ENCODE peak calls at places on chromosomes 12 and 14, in ten cellular contexts. Z, J, G, P, C, V, X, M, E and D are unnamed samples. For H3K4me1, the result is how much of the 10 kb centered on the place peaks cover.

GRCh38 chr14:102516531-102517411 is 7.2 kb upstream of the ANKRD9 start:
- DNase-seq in X (peak), E (peak), G (no peak), V (peak), C (no peak), M (peak), P (peak), Z (no peak), J (no peak), D (peak)

GRCh38 chr14:86505808-86506207 is 975.9 kb downstream of the FLRT2 start:
- DNase-seq in J (no peak), E (no peak), M (no peak), G (no peak), C (no peak), Z (no peak), P (no peak), V (no peak), X (no peak), D (no peak)

GRCh38 chr12:44046732-44047417 is 211.0 kb downstream of the TMEM117 start:
- DNase-seq in Z (no peak), C (no peak), M (no peak), G (no peak), V (no peak), J (no peak), X (no peak), E (no peak), P (no peak), D (no peak)

GRCh38 chr12:51632598-51632997 is 41.6 kb downstream of the SCN8A start:
- DNase-seq in X (no peak), E (no peak), Z (no peak), G (peak), M (no peak), C (no peak), P (no peak), V (no peak), J (no peak), D (no peak)

GRCh38 chr14:56244138-56244789 is 126.1 kb downstream of the PELI2 start:
- DNase-seq in M (no peak), C (no peak), E (no peak), Z (no peak), J (no peak), X (no peak), G (no peak), P (no peak), V (no peak), D (no peak)

GRCh38 chr14:83217492-83217891 is 1683.8 kb upstream of the SEL1L start:
- DNase-seq in X (no peak), Z (no peak), C (no peak), E (no peak), M (no peak), G (no peak), P (no peak), J (no peak), V (no peak), D (no peak)

GRCh38 chr14:75971509-75971908 is 10.3 kb downstream of the TGFB3 start:
- DNase-seq in Z (no peak), E (no peak), V (peak), P (no peak), X (no peak), G (no peak), J (no peak), C (no peak), M (no peak), D (no peak)

GRCh38 chr14:60561845-60562746 is 53.1 kb downstream of the SIX6 start:
- DNase-seq in C (peak), X (peak), M (peak), P (peak), E (peak), G (peak), J (no peak), Z (peak), V (no peak), D (no peak)

GRCh38 chr12:27614386-27614785 is 81.9 kb upstream of the REP15 start:
- DNase-seq in P (no peak), G (no peak), E (no peak), V (no peak), J (no peak), M (no peak), X (no peak), Z (no peak), C (no peak), D (no peak)

GRCh38 chr12:42421844-42422779 is 96.1 kb downstream of the PPHLN1 start:
- DNase-seq in E (no peak), P (no peak), V (no peak), C (no peak), G (no peak), X (no peak), Z (no peak), J (no peak), M (peak), D (no peak)

GRCh38 chr14:97002454-97002853 is 205.3 kb downstream of the VRK1 start:
- DNase-seq in G (no peak), E (no peak), J (no peak), V (no peak), M (no peak), X (no peak), Z (no peak), P (no peak), C (no peak), D (no peak)

GRCh38 chr12:54164402-54165145 is 24.2 kb downstream of the SMUG1 start:
- DNase-seq in Z (no peak), E (no peak), P (no peak), J (no peak), V (no peak), X (peak), G (no peak), C (no peak), M (no peak), D (no peak)

GRCh38 chr12:27162229-27162537 is 79.8 kb upstream of the C12orf71 start:
- DNase-seq in M (no peak), J (no peak), Z (no peak), X (no peak), G (no peak), V (no peak), E (no peak), P (no peak), C (no peak), D (no peak)

GRCh38 chr12:25248137-25248536 is 2.6 kb downstream of the KRAS start:
- DNase-seq in Z (no peak), J (no peak), X (peak), V (no peak), G (no peak), M (no peak), C (no peak), P (no peak), E (no peak), D (no peak)

GRCh38 chr14:30974628-30975027 is 50.8 kb upstream of the AP4S1 start:
- DNase-seq in P (no peak), X (no peak), G (no peak), V (no peak), E (no peak), C (peak), J (no peak), Z (no peak), M (no peak), D (no peak)

GRCh38 chr14:55454264-55455151 is 14.1 kb upstream of the TBPL2 start:
- DNase-seq in E (peak), J (no peak), G (no peak), V (no peak), P (peak), M (no peak), X (no peak), C (no peak), Z (peak), D (no peak)

GRCh38 chr12:8996682-8997405 is 7.5 kb downstream of the KLRG1 start:
- DNase-seq in P (no peak), Z (no peak), G (no peak), M (no peak), C (no peak), E (no peak), X (no peak), V (no peak), J (no peak), D (no peak)

GRCh38 chr12:24045816-24046257 is 96.4 kb upstream of the SOX5 start:
- DNase-seq in E (no peak), V (no peak), P (no peak), G (no peak), X (no peak), Z (no peak), J (no peak), C (no peak), M (no peak), D (no peak)

GRCh38 chr14:98175436-98175835 is 1096.6 kb downstream of the BCL11B start:
- DNase-seq in G (no peak), J (no peak), X (no peak), M (no peak), V (no peak), E (no peak), C (no peak), Z (no peak), P (no peak), D (no peak)

GRCh38 chr12:19757317-19757877 is 318.1 kb downstream of the AEBP2 start:
- DNase-seq in M (no peak), C (no peak), G (no peak), J (no peak), P (no peak), X (peak), V (no peak), E (no peak), Z (peak), D (no peak)

GRCh38 chr12:3071107-3071506 is 6.1 kb upstream of the TSPAN9 start:
- DNase-seq in C (no peak), M (no peak), J (no peak), E (no peak), G (peak), P (no peak), Z (no peak), V (no peak), X (no peak), D (no peak)

GRCh38 chr14:39731912-39732311 is 299.7 kb upstream of the FBXO33 start:
- DNase-seq in P (no peak), Z (peak), X (peak), M (no peak), G (no peak), V (no peak), C (no peak), E (no peak), J (no peak), D (no peak)

GRCh38 chr14:23299558-23299957 is 3.1 kb downstream of the PPP1R3E start:
- DNase-seq in E (no peak), X (no peak), Z (no peak), V (no peak), J (no peak), C (no peak), G (no peak), P (no peak), M (no peak), D (no peak)

GRCh38 chr14:32693114-32693513 is 245.6 kb upstream of the NPAS3 start:
- DNase-seq in J (no peak), G (no peak), E (peak), P (no peak), X (peak), C (no peak), V (no peak), M (no peak), Z (no peak), D (no peak)

GRCh38 chr14:95119336-95119735 is 38.0 kb downstream of the DICER1 start:
- DNase-seq in E (no peak), X (no peak), C (no peak), Z (no peak), J (no peak), P (no peak), V (no peak), M (no peak), G (no peak), D (no peak)

GRCh38 chr14:92651793-92652382 is 96.5 kb downstream of the LGMN start:
- DNase-seq in Z (no peak), C (no peak), J (peak), V (peak), X (no peak), M (no peak), G (no peak), E (peak), P (peak), D (peak)

GRCh38 chr14:21105095-21105494 is 4.2 kb downstream of the TMEM253 start:
- DNase-seq in M (no peak), J (peak), E (no peak), G (no peak), P (no peak), Z (no peak), X (no peak), V (peak), C (no peak), D (no peak)
- H3K27ac ChIP-seq in M (peak), J (peak), E (peak), G (peak), P (peak), Z (peak), X (no peak), V (peak), C (peak), D (no peak)

DNA sequence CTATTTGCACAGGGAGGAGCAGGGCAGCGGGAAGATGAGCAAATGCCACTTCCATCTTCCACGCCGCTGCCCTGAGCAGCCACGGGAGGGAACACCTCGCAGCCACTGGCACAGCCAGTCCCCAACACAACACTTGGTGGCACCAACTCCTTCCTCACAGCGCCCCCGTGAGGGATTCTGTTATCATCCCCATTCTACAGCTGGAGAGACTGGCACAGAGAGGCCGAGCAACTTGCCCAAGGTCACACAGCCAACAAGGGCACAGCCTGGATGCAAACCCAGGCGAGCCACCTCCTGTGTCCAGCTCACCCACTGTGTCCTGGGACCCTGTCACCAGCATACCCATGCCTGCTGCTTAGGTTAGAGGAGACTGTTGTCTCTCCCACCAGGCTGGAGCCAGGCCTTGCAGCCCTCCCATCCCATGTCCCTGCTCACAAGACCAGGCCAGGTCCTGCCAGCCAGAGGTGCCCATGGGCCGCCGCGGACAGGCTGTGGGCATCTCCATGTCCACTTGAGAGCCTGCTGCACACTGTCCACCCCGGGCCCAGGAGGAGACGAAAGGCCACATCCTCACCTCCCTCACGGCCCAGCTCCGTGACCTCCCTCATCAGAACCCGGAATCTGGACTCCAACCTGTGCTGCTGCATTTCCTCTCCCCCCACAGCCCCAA is 57.0 kb downstream of the NCOR2 start:
- DNase-seq in J (no peak), X (peak), G (no peak), V (no peak), Z (no peak), E (peak), M (no peak), P (no peak), C (no peak), D (no peak)
- H3K4me1 ChIP-seq in J (half or more), X (under half), G (half or more), V (half or more), Z (half or more), E (half or more), M (half or more), P (half or more), C (half or more), D (half or more)

DNA sequence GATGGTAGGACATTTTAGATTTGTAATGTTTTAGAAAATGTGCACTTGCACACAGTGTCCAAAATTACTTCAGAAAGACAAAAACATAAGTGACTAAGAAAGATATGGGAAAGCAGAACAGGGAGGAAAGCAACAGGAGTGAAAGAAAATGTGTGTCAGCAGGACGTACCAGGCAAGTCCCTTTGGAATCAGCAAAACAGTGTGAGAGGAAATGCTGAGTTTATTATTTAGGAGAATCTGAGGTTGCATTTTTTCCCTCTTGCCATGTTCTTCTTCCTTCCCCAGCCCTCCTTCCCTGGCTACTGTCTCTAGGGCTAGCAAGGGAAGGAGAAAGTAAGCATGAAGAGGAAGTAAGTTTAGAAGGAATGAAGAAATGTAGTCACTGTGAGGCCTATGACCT is 67.7 kb upstream of the CD163 start:
- DNase-seq in V (no peak), M (no peak), C (no peak), Z (no peak), X (no peak), G (no peak), E (no peak), P (no peak), J (no peak), D (no peak)
- TF ChIP-seq POLR2AphosphoS5 in V (peak), M (no peak), C (no peak), Z (no peak), X (no peak), G (no peak), E (no peak), P (no peak), J (no peak), D (peak)

DNA sequence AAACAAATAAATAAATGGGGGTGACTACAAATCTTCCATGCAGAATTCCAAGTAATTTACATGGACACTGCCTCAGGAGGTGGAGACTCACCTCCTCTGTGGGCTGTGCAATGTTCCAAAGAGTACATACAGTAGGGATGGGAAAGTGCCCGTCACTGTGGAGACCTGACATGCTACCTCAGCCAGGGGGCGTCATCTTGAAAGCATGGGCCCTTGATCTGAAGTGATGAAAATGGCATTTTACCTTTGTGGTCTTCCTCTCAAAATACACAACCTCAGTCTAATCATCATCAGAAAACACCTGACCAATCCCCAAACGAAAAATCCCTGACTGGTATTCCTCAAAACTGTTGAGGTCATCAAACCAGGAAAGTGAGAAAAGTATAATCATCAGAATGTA is 48.4 kb downstream of the ANAPC7 start:
- DNase-seq in C (peak), G (no peak), J (no peak), X (peak), V (no peak), M (peak), E (no peak), P (no peak), Z (peak), D (no peak)
- H3K27ac ChIP-seq in C (no peak), G (no peak), J (no peak), X (no peak), V (no peak), M (no peak), E (no peak), P (no peak), Z (no peak), D (no peak)

DNA sequence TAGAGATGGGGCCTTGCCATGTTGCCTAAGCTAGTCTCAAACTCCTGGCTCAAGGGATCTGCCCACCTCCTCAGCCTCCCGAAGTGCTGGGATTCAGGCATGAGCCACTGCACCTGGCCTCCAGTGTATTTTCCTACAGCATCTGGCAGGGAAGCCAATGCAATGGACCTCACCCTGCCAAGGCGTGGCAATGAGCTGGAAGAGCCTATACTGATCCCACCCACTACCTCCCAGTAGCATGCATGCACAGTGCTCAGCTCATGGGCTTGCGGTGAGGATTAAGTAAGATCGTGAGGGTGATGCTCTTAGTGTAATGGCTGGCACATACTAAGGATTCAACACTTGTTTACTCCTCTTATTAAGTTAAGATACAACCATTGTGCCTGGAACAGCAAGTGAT is 69.7 kb downstream of the PHLDA1 start:
- DNase-seq in X (no peak), V (no peak), J (no peak), G (no peak), C (no peak), Z (no peak), P (no peak), E (no peak), M (no peak), D (no peak)
- H3K4me1 ChIP-seq in X (under half), V (under half), J (under half), G (under half), C (under half), Z (half or more), P (under half), E (under half), M (under half), D (under half)

GRCh38 chr12:15629761-15630160 is 159.4 kb downstream of the EPS8 start:
- DNase-seq in E (no peak), X (no peak), G (no peak), M (no peak), Z (no peak), C (no peak), P (no peak), V (no peak), J (no peak), D (no peak)

GRCh38 chr12:15627995-15628945 is 160.9 kb downstream of the EPS8 start:
- DNase-seq in P (no peak), M (no peak), V (no peak), E (no peak), G (no peak), X (no peak), C (no peak), Z (no peak), J (no peak), D (no peak)

GRCh38 chr12:15631007-15631715 is 158.0 kb downstream of the EPS8 start:
- DNase-seq in C (no peak), G (no peak), J (no peak), M (no peak), E (no peak), V (no peak), Z (no peak), X (no peak), P (no peak), D (no peak)

GRCh38 chr12:15632708-15633107 is 156.5 kb downstream of the EPS8 start:
- DNase-seq in V (no peak), G (no peak), X (no peak), P (no peak), J (no peak), E (no peak), Z (peak), M (no peak), C (no peak), D (no peak)

GRCh38 chr12:15629108-15629507 is 160.1 kb downstream of the EPS8 start:
- DNase-seq in V (no peak), E (peak), P (peak), M (no peak), X (peak), C (peak), J (no peak), G (peak), Z (peak), D (no peak)
- TF ChIP-seq POLR2AphosphoS5 in V (peak), E (peak), P (peak), M (no peak), X (no peak), C (no peak), J (peak), G (peak), Z (no peak), D (no peak)

GRCh38 chr12:105433804-105434203 is 103.3 kb downstream of the C12orf75 start:
- DNase-seq in J (no peak), V (no peak), E (no peak), C (no peak), M (no peak), P (no peak), X (no peak), G (no peak), Z (no peak), D (no peak)
- H3K27ac ChIP-seq in J (no peak), V (no peak), E (no peak), C (no peak), M (no peak), P (no peak), X (no peak), G (no peak), Z (no peak), D (no peak)

DNA sequence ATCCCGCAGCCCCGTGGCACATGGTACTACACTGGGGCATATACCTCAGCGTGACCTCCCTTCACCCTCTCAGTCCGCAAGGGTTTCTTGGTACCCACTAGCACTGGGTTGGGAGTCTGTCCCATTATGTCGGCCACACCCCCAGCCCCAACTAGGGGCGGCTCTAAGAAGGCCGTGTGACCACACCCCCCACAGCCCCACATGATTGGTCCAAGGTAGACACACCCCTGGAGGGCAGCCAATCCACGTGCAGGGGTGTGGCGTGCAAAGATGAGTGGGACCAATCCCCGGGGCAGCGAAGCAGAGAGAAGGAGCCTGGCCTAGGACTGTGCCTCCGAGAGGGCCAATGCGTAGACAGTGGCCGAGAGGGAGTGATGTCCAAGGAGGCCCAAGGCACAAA is 34.6 kb upstream of the BEGAIN start:
- DNase-seq in X (peak), E (peak), J (peak), M (peak), C (no peak), G (no peak), P (peak), V (no peak), Z (peak), D (peak)
- H3K4me1 ChIP-seq in X (under half), E (under half), J (under half), M (under half), C (under half), G (under half), P (under half), V (under half), Z (under half), D (under half)